ENCODE peak calls at places on chromosomes 12 and 14, in five cellular contexts. One of them, this sample, is unnamed.

GRCh38 chr12:127172857-127173256 is 1094.1 kb upstream of the TMEM132C start:
- DNase-seq in neuronal stem cell: no peak
- DNase-seq in H9: no peak
- DNase-seq in H1: no peak
- DNase-seq in IMR-90: peak
- DNase-seq in this sample: no peak

GRCh38 chr12:122862872-122863701 is 27.8 kb downstream of the HIP1R start:
- DNase-seq in neuronal stem cell: no peak
- DNase-seq in IMR-90: no peak
- DNase-seq in H1: no peak
- DNase-seq in H9: no peak
- DNase-seq in this sample: no peak

GRCh38 chr12:94686834-94687628 is 36.7 kb upstream of the TMCC3 start:
- DNase-seq in H1: no peak
- DNase-seq in IMR-90: no peak
- DNase-seq in neuronal stem cell: no peak
- DNase-seq in H9: no peak
- DNase-seq in this sample: no peak

GRCh38 chr12:55780695-55781094 is 36.8 kb downstream of the SARNP start:
- DNase-seq in neuronal stem cell: no peak
- DNase-seq in IMR-90: peak
- DNase-seq in H1: no peak
- DNase-seq in H9: no peak
- DNase-seq in this sample: no peak

GRCh38 chr14:103008768-103009342 is 48.5 kb downstream of the CDC42BPB start:
- DNase-seq in H1: no peak
- DNase-seq in neuronal stem cell: no peak
- DNase-seq in IMR-90: peak
- DNase-seq in H9: no peak
- DNase-seq in this sample: peak

GRCh38 chr12:76020731-76021672 is 10.6 kb downstream of the PHLDA1 start:
- DNase-seq in IMR-90: peak
- DNase-seq in H1: no peak
- DNase-seq in H9: no peak
- DNase-seq in neuronal stem cell: no peak
- DNase-seq in this sample: peak

GRCh38 chr14:32711103-32711680 is 227.5 kb upstream of the NPAS3 start:
- DNase-seq in H9: peak
- DNase-seq in neuronal stem cell: peak
- DNase-seq in H1: no peak
- DNase-seq in IMR-90: peak
- DNase-seq in this sample: peak

GRCh38 chr12:57101892-57102695 is 9.1 kb downstream of the STAT6 start:
- DNase-seq in neuronal stem cell: no peak
- DNase-seq in H9: no peak
- DNase-seq in H1: no peak
- DNase-seq in IMR-90: peak
- DNase-seq in this sample: peak

GRCh38 chr12:58588771-58589170 is 331.5 kb downstream of the LRIG3 start:
- DNase-seq in IMR-90: peak
- DNase-seq in neuronal stem cell: no peak
- DNase-seq in H1: no peak
- DNase-seq in H9: no peak
- DNase-seq in this sample: no peak

GRCh38 chr14:69532561-69533335 is 41.9 kb downstream of the CCDC177 start:
- DNase-seq in neuronal stem cell: no peak
- DNase-seq in IMR-90: no peak
- DNase-seq in H9: no peak
- DNase-seq in H1: no peak
- DNase-seq in this sample: no peak

GRCh38 chr14:70183991-70184390 is 4.8 kb downstream of the SLC8A3 start:
- DNase-seq in neuronal stem cell: no peak
- DNase-seq in IMR-90: no peak
- DNase-seq in H1: no peak
- DNase-seq in H9: no peak
- DNase-seq in this sample: no peak

GRCh38 chr12:106023034-106023433 is 115.7 kb downstream of the NUAK1 start:
- DNase-seq in IMR-90: no peak
- DNase-seq in H9: no peak
- DNase-seq in neuronal stem cell: no peak
- DNase-seq in H1: no peak
- DNase-seq in this sample: no peak

GRCh38 chr12:128114485-128114884 is 152.5 kb upstream of the TMEM132C start:
- DNase-seq in IMR-90: no peak
- DNase-seq in H9: no peak
- DNase-seq in H1: no peak
- DNase-seq in neuronal stem cell: no peak
- DNase-seq in this sample: no peak

GRCh38 chr12:122227341-122227740 is 1.5 kb upstream of the DIABLO start:
- DNase-seq in IMR-90: no peak
- DNase-seq in neuronal stem cell: no peak
- DNase-seq in H9: no peak
- DNase-seq in H1: no peak
- DNase-seq in this sample: no peak

GRCh38 chr14:66483322-66483721 is 2.8 kb upstream of the CCDC196 start:
- DNase-seq in neuronal stem cell: no peak
- DNase-seq in IMR-90: no peak
- DNase-seq in H9: no peak
- DNase-seq in H1: no peak
- DNase-seq in this sample: no peak

GRCh38 chr14:20215196-20215595 is 8.3 kb upstream of the OR11H6 start:
- DNase-seq in H9: no peak
- DNase-seq in IMR-90: no peak
- DNase-seq in neuronal stem cell: no peak
- DNase-seq in H1: no peak
- DNase-seq in this sample: no peak

GRCh38 chr12:117216686-117217085 is 26.4 kb upstream of the FBXO21 start:
- DNase-seq in H9: no peak
- DNase-seq in IMR-90: no peak
- DNase-seq in neuronal stem cell: no peak
- DNase-seq in H1: no peak
- DNase-seq in this sample: no peak

GRCh38 chr14:60654303-60654925 is 5.1 kb upstream of the SIX1 start:
- DNase-seq in H9: no peak
- DNase-seq in IMR-90: peak
- DNase-seq in H1: no peak
- DNase-seq in neuronal stem cell: peak
- DNase-seq in this sample: no peak

GRCh38 chr12:20194171-20194570 is 174.2 kb upstream of the PDE3A start:
- DNase-seq in H1: no peak
- DNase-seq in H9: peak
- DNase-seq in neuronal stem cell: no peak
- DNase-seq in IMR-90: peak
- DNase-seq in this sample: peak

GRCh38 chr14:102875652-102876051 is 46.8 kb upstream of the AMN start:
- DNase-seq in H1: no peak
- DNase-seq in IMR-90: peak
- DNase-seq in H9: no peak
- DNase-seq in neuronal stem cell: no peak
- DNase-seq in this sample: no peak

GRCh38 chr14:70789361-70789760 is 20.0 kb downstream of the MAP3K9 start:
- DNase-seq in neuronal stem cell: no peak
- DNase-seq in IMR-90: peak
- DNase-seq in H9: no peak
- DNase-seq in H1: no peak
- DNase-seq in this sample: no peak

GRCh38 chr12:64737539-64737938 is 21.7 kb downstream of the GNS start:
- DNase-seq in IMR-90: no peak
- DNase-seq in neuronal stem cell: no peak
- DNase-seq in H1: no peak
- DNase-seq in H9: no peak
- DNase-seq in this sample: peak

GRCh38 chr12:80316141-80316700 is 127.8 kb upstream of the PTPRQ start:
- DNase-seq in H1: no peak
- DNase-seq in IMR-90: no peak
- DNase-seq in H9: no peak
- DNase-seq in neuronal stem cell: no peak
- DNase-seq in this sample: no peak

GRCh38 chr14:102525213-102526143 is 15.9 kb upstream of the ANKRD9 start:
- DNase-seq in H1: no peak
- DNase-seq in IMR-90: peak
- DNase-seq in H9: no peak
- DNase-seq in neuronal stem cell: no peak
- DNase-seq in this sample: no peak

GRCh38 chr14:57153286-57153685 is 115.4 kb downstream of the EXOC5 start:
- DNase-seq in H9: no peak
- DNase-seq in neuronal stem cell: no peak
- DNase-seq in H1: no peak
- DNase-seq in IMR-90: no peak
- DNase-seq in this sample: no peak

DNA sequence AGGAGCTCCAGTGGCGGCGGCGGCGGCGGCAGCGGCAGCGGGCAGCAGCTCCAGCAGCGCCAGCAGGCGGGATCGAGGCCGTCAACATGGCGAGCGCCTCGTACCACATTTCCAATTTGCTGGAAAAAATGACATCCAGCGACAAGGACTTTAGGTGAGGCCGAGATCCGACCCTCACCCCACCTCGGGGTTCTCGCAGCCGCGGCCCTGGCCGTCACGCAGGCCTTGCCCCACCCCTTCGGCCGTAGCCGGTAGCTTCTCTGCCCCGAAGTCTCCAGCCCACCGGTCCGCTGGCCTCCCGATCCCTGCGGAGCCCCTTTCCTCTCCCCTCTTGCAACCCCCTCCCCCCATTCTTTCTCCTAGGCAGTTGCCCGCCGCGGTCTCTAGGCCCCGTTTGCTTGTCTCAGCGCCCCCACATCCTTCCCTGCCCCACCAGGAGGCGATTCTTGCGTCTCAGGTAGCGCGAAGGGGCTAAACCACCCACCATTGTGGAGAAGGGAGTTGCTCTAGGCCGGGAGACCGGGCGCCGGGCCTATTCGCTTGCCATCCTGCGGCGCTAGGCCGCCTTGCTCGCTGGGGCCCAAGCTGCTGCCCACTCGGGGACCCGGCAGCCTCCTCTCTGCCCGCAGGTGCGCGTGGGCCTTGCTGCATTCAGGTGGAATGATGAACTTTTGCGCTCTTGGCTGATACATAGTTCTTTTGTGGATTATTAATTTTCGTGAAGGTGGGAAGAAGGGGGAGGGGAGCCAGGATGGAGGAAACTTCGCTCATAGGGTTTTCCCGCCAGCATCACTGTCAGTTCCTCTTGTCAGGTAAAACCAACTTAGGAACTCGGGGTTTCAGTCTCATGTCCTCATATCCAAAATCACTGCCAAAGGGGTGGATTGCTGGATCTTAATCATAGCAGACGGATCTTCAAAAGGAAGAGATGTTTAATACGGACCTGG is 747 bp downstream of the CAND1 start:
- DNase-seq in H1: peak
- DNase-seq in neuronal stem cell: no peak
- DNase-seq in H9: peak
- DNase-seq in IMR-90: no peak
- DNase-seq in this sample: peak
- H3K23ac ChIP-seq in H1: no peak
- H3K23ac ChIP-seq in neuronal stem cell: peak
- H3K23ac ChIP-seq in H9: no peak
- H3K23ac ChIP-seq in IMR-90: peak
- H3K23ac ChIP-seq in this sample: peak

GRCh38 chr14:28143340-28143739 is 623.2 kb upstream of the FOXG1 start:
- DNase-seq in neuronal stem cell: peak
- DNase-seq in IMR-90: no peak
- DNase-seq in H9: no peak
- DNase-seq in H1: no peak
- DNase-seq in this sample: no peak
- H2BK15ac ChIP-seq in neuronal stem cell: no peak
- H2BK15ac ChIP-seq in IMR-90: no peak
- H2BK15ac ChIP-seq in H9: no peak
- H2BK15ac ChIP-seq in H1: no peak
- H2BK15ac ChIP-seq in this sample: no peak

DNA sequence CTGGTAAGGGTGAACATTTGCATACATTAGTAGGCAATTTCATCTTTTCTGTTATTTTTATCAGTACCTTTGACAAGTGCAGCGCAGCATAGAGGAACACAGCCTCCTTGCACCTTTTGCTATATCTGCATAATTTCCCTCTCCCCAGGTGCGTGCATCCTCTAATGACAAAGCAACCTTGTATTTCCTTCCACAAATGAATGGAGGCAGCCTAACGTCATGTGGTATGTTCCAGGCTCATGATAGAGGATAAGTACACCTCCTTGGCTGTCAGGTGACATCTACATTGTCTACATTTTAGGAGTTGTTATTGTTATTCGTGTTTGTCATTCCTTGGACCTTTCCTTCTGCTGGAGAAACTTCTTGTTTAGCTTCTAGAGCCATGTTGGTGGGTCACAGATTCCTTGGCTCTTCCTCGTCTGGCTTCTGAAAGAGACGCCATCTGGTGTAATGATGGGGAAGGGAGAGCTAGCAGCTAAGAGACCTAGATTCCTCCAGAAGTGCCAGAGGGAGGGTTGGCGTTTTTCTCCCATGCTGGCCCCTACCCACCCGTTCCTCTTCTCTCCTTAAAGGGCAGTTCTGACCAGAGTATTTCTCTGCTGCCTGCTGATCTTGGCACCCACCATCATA is 37.0 kb downstream of the EVL start:
- DNase-seq in neuronal stem cell: no peak
- DNase-seq in H9: no peak
- DNase-seq in H1: no peak
- DNase-seq in IMR-90: no peak
- DNase-seq in this sample: peak
- H3K27ac ChIP-seq in neuronal stem cell: no peak
- H3K27ac ChIP-seq in H9: no peak
- H3K27ac ChIP-seq in H1: no peak
- H3K27ac ChIP-seq in IMR-90: no peak
- H3K27ac ChIP-seq in this sample: no peak

DNA sequence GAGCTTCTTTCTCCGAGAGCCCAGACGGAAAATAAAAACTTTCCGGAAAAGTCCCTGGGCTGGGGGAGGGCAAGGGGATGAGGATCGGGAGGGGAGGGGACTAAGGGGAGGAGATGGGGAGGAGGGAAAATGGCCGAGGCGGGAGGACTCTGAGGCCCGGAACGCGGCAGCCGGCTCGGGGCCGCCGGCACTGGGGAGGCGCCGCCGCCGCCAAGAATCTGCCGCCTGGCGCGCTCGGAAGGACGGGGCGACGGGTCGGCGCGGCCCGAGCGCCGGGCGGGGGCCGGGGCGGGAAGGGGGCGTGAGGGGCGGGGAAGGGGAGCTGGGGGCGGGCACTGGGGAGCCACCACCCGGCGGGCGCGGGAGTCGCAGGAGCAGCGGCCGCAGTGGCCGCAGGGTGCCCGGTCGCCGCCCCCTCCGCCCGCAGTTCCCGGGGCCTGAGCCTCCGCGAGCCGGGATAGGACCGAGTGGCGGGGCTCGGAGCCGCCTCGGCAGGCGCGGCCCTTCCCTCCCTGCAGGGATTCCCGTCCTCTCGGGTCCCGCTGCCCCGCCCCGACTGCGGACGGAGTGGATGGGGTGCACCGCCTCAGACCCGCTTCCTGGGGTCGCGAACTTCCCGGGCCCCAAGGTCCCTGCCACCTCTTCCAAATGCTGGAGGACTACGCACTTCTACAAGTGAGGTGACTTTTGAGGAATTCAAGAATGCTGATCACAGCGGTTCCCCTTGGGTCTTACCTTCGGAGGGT is at the start of gene PRKD1:
- DNase-seq in neuronal stem cell: peak
- DNase-seq in H9: peak
- DNase-seq in H1: peak
- DNase-seq in IMR-90: peak
- DNase-seq in this sample: peak
- H3K23ac ChIP-seq in neuronal stem cell: peak
- H3K23ac ChIP-seq in H9: no peak
- H3K23ac ChIP-seq in H1: no peak
- H3K23ac ChIP-seq in IMR-90: peak
- H3K23ac ChIP-seq in this sample: no peak

GRCh38 chr14:43983721-43984120 is 523.4 kb downstream of the FSCB start:
- DNase-seq in H1: no peak
- DNase-seq in neuronal stem cell: no peak
- DNase-seq in IMR-90: no peak
- DNase-seq in H9: no peak
- DNase-seq in this sample: no peak
- H2BK15ac ChIP-seq in H1: no peak
- H2BK15ac ChIP-seq in neuronal stem cell: no peak
- H2BK15ac ChIP-seq in IMR-90: no peak
- H2BK15ac ChIP-seq in H9: no peak
- H2BK15ac ChIP-seq in this sample: no peak

This sample was measured in mesendoderm.